ENCODE peak calls at places on chromosomes 1 and 21, in nine cellular contexts. W is cardiac septum, G is neural crest cell, E is A549, F is GM04504, M is G401, S is MG63, Y is AG10803, I is esophagus squamous epithelium. H is an unnamed sample.
A peak's percentile ranks its signal among the peaks of the same experiment; 100 is the strongest.

GRCh38 chr1:222791006-222791710 is 23.7 kb upstream of the DISP1 start:
- DNase-seq in S (peak; percentile 69), E (no peak), I (no peak), F (no peak), W (no peak), M (no peak), G (no peak), Y (no peak), H (no peak)

GRCh38 chr1:40392206-40392605 is 18.7 kb downstream of the SMAP2 start:
- DNase-seq in G (no peak), M (no peak), E (no peak), F (peak; percentile 86), I (no peak), S (peak; percentile 94), W (no peak), Y (peak; percentile 94), H (no peak)

GRCh38 chr1:244958593-244958992 is 94.2 kb upstream of the HNRNPU start:
- DNase-seq in E (no peak), W (no peak), S (no peak), M (no peak), I (no peak), F (no peak), G (no peak), Y (no peak), H (no peak)

GRCh38 chr1:88877382-88877825 is 14.0 kb downstream of the GTF2B start:
- DNase-seq in I (no peak), W (no peak), E (peak; percentile 5), M (peak; percentile 48), G (no peak), Y (peak; percentile 49), F (no peak), S (no peak), H (no peak)

GRCh38 chr1:56821462-56821797 is 2.2 kb upstream of the FYB2 start:
- DNase-seq in F (no peak), W (no peak), Y (no peak), M (no peak), G (no peak), I (no peak), E (no peak), S (no peak), H (no peak)

GRCh38 chr1:62589321-62589720 is 8.0 kb upstream of the ANGPTL3 start:
- DNase-seq in W (no peak), E (no peak), F (no peak), S (no peak), G (no peak), M (no peak), Y (peak; percentile 29), I (no peak), H (no peak)

GRCh38 chr1:243315933-243316332 is 60.1 kb downstream of the SDCCAG8 start:
- DNase-seq in I (no peak), W (no peak), G (no peak), M (no peak), Y (no peak), S (no peak), E (no peak), F (no peak), H (no peak)

GRCh38 chr1:183239793-183240625 is 53.9 kb downstream of the LAMC2 start:
- DNase-seq in E (no peak), S (no peak), F (no peak), G (no peak), I (no peak), M (peak; percentile 99), W (no peak), Y (peak; percentile 25), H (no peak)

GRCh38 chr1:201359873-201360210 is 17.6 kb downstream of the TNNT2 start:
- DNase-seq in F (no peak), S (no peak), M (no peak), Y (no peak), G (no peak), E (no peak), W (peak; percentile 69), I (no peak), H (no peak)

GRCh38 chr1:3785458-3786157 is 10.7 kb downstream of the LRRC47 start:
- DNase-seq in W (peak; percentile 64), E (no peak), S (no peak), I (no peak), Y (no peak), M (no peak), G (peak; percentile 34), F (no peak), H (no peak)

GRCh38 chr1:56146449-56146848 is 432.9 kb downstream of the PLPP3 start:
- DNase-seq in W (no peak), G (no peak), I (no peak), M (no peak), S (peak; percentile 71), F (peak; percentile 67), E (no peak), Y (peak; percentile 77), H (no peak)

GRCh38 chr1:17306407-17306806 is 1.6 kb upstream of the PADI4 start:
- DNase-seq in W (no peak), M (no peak), S (no peak), F (no peak), I (no peak), G (no peak), E (no peak), Y (no peak), H (no peak)

GRCh38 chr1:204094262-204095247 is 21.6 kb downstream of the SOX13 start:
- DNase-seq in Y (no peak), W (no peak), F (no peak), G (peak; percentile 56), E (no peak), M (no peak), I (no peak), S (no peak), H (no peak)

GRCh38 chr21:46149205-46149901 is 6.0 kb downstream of the FTCD start:
- DNase-seq in F (no peak), W (no peak), I (no peak), M (no peak), S (no peak), Y (no peak), G (no peak), E (no peak), H (no peak)

GRCh38 chr1:161119017-161119378 is 1.1 kb downstream of the NIT1 start:
- DNase-seq in I (no peak), M (no peak), G (no peak), S (peak; percentile 49), Y (no peak), E (no peak), W (no peak), F (no peak), H (no peak)

GRCh38 chr1:18795002-18795689 is 64.3 kb downstream of the TAS1R2 start:
- DNase-seq in F (no peak), G (no peak), S (no peak), M (no peak), W (no peak), I (no peak), E (no peak), Y (no peak), H (no peak)

GRCh38 chr1:8349961-8350360 is 32.0 kb downstream of the SLC45A1 start:
- DNase-seq in G (no peak), S (no peak), I (no peak), W (no peak), F (no peak), M (no peak), Y (peak; percentile 46), E (no peak), H (no peak)

GRCh38 chr1:201418461-201418860 is 3.1 kb downstream of the TNNI1 start:
- DNase-seq in E (no peak), G (no peak), M (peak; percentile 68), F (no peak), Y (no peak), S (no peak), W (no peak), I (no peak), H (no peak)

GRCh38 chr1:26690576-26691031 is 5.2 kb upstream of the ARID1A start:
- DNase-seq in E (peak; percentile 41), G (no peak), Y (no peak), F (no peak), W (no peak), I (no peak), M (peak; percentile 39), S (no peak), H (no peak)

GRCh38 chr1:57079454-57080157 is 113.8 kb upstream of the C8B start:
- DNase-seq in M (no peak), I (no peak), S (no peak), G (no peak), F (no peak), E (peak; percentile 2), Y (no peak), W (no peak), H (no peak)

GRCh38 chr21:14215971-14216621 is at the start of gene RBM11:
- DNase-seq in I (peak; percentile 2), F (no peak), Y (peak; percentile 9), E (peak; percentile 55), S (peak; percentile 69), G (peak; percentile 59), W (peak; percentile 81), M (peak; percentile 62), H (peak; percentile 54)

GRCh38 chr1:208510192-208510952 is 266.2 kb upstream of the PLXNA2 start:
- DNase-seq in G (no peak), Y (peak; percentile 85), E (no peak), F (peak; percentile 63), S (peak; percentile 11), M (no peak), I (no peak), W (no peak), H (no peak)

GRCh38 chr1:32920833-32921232 is 19.6 kb upstream of the TMEM54 start:
- DNase-seq in I (no peak), S (peak; percentile 68), Y (no peak), G (no peak), W (peak; percentile 83), M (peak; percentile 95), F (no peak), E (no peak), H (no peak)

GRCh38 chr21:15804247-15804985 is 74.6 kb downstream of the USP25 start:
- DNase-seq in M (peak; percentile 34), Y (no peak), I (no peak), E (no peak), S (no peak), W (no peak), F (no peak), G (no peak), H (no peak)

GRCh38 chr1:27192039-27192529 is 37.2 kb upstream of the SLC9A1 start:
- DNase-seq in G (no peak), E (peak; percentile 88), M (no peak), F (no peak), Y (no peak), W (no peak), I (no peak), S (peak; percentile 6), H (no peak)

GRCh38 chr1:9852410-9853301 is 28.9 kb upstream of the CLSTN1 start:
- DNase-seq in W (no peak), S (no peak), G (no peak), I (no peak), Y (peak; percentile 83), E (no peak), F (peak; percentile 75), M (peak; percentile 97), H (no peak)

GRCh38 chr1:213661346-213661745 is 326.4 kb upstream of the PROX1 start:
- DNase-seq in Y (no peak), G (peak; percentile 6), S (no peak), F (no peak), E (no peak), M (no peak), I (no peak), W (no peak), H (no peak)

GRCh38 chr1:175830500-175830899 is 87.1 kb upstream of the TNR start:
- DNase-seq in S (no peak), I (no peak), E (no peak), W (no peak), Y (no peak), M (no peak), F (no peak), G (no peak), H (no peak)

GRCh38 chr1:62209931-62210595 is 15.4 kb downstream of the L1TD1 start:
- DNase-seq in I (no peak), Y (peak; percentile 19), S (peak; percentile 14), M (no peak), E (peak; percentile 25), W (peak; percentile 10), G (no peak), F (no peak), H (no peak)

GRCh38 chr21:34606621-34607020 is 8.3 kb downstream of the RCAN1 start:
- DNase-seq in E (no peak), M (no peak), W (no peak), I (no peak), S (no peak), Y (no peak), G (no peak), F (no peak), H (no peak)